ENCODE peak calls at places on chromosomes 2 and 18, in ten cellular contexts. M is tibial artery; I is mesothelial cell of epicardium; T is GM20000; V is cardiac muscle cell; E is neural crest cell; O is left ventricle myocardium inferior; Q is CD8-positive, alpha-beta T cell; H is HFFc6; K is neural progenitor cell. P is an unnamed sample.

GRCh38 chr2:114442545-114442944 is at the start of gene DPP10:
- DNase-seq in M (no peak), I (peak; percentile 71), T (no peak), V (peak; percentile 83), E (peak; percentile 63), O (no peak), Q (no peak), H (no peak), K (peak; percentile 82), P (peak; percentile 72)

GRCh38 chr2:102291221-102292075 is 19.9 kb upstream of the IL1RL1 start:
- DNase-seq in M (peak; percentile 36), I (peak; percentile 48), T (no peak), V (peak; percentile 71), E (no peak), O (peak; percentile 25), Q (no peak), H (no peak), K (no peak), P (no peak)

GRCh38 chr2:173231042-173231441 is 123.6 kb upstream of the CDCA7 start:
- DNase-seq in M (no peak), I (no peak), T (no peak), V (peak; percentile 20), E (no peak), O (no peak), Q (no peak), H (no peak), K (no peak), P (no peak)

GRCh38 chr2:224196789-224197188 is 157.7 kb upstream of the SERPINE2 start:
- DNase-seq in M (no peak), I (no peak), T (no peak), V (no peak), E (no peak), O (no peak), Q (no peak), H (no peak), K (no peak), P (no peak)

GRCh38 chr2:121038831-121039230 is 246.2 kb downstream of the TFCP2L1 start:
- DNase-seq in M (no peak), I (no peak), T (no peak), V (no peak), E (no peak), O (no peak), Q (no peak), H (no peak), K (no peak), P (no peak)

GRCh38 chr18:22169011-22169888 is at the start of gene GATA6:
- DNase-seq in M (peak; percentile 96), I (peak; percentile 84), T (peak; percentile 82), V (peak; percentile 96), E (peak; percentile 60), O (peak; percentile 92), Q (peak; percentile 15), H (peak; percentile 63), K (peak; percentile 92), P (peak; percentile 77)

GRCh38 chr2:9033385-9034175 is 30.1 kb upstream of the MBOAT2 start:
- DNase-seq in M (no peak), I (no peak), T (no peak), V (peak; percentile 39), E (no peak), O (no peak), Q (no peak), H (no peak), K (peak; percentile 42), P (no peak)

GRCh38 chr2:96409543-96410184 is 74.1 kb downstream of the NCAPH start:
- DNase-seq in M (no peak), I (no peak), T (no peak), V (no peak), E (no peak), O (peak; percentile 26), Q (no peak), H (no peak), K (peak; percentile 29), P (no peak)

GRCh38 chr2:208556954-208557601 is 150.5 kb downstream of the PTH2R start:
- DNase-seq in M (no peak), I (no peak), T (no peak), V (no peak), E (no peak), O (no peak), Q (no peak), H (no peak), K (no peak), P (no peak)

GRCh38 chr2:169108098-169108884 is 38.9 kb downstream of the DHRS9 start:
- DNase-seq in M (no peak), I (no peak), T (no peak), V (no peak), E (no peak), O (no peak), Q (no peak), H (no peak), K (no peak), P (no peak)

GRCh38 chr2:169110919-169111318 is 41.6 kb downstream of the DHRS9 start:
- DNase-seq in M (no peak), I (no peak), T (no peak), V (no peak), E (no peak), O (no peak), Q (no peak), H (no peak), K (peak; percentile 56), P (no peak)

GRCh38 chr2:169107645-169108044 is 38.3 kb downstream of the DHRS9 start:
- DNase-seq in M (no peak), I (no peak), T (no peak), V (no peak), E (no peak), O (no peak), Q (no peak), H (no peak), K (no peak), P (no peak)

GRCh38 chr2:169106563-169107545 is 37.5 kb downstream of the DHRS9 start:
- DNase-seq in M (no peak), I (no peak), T (no peak), V (no peak), E (no peak), O (no peak), Q (no peak), H (no peak), K (no peak), P (no peak)

DNA sequence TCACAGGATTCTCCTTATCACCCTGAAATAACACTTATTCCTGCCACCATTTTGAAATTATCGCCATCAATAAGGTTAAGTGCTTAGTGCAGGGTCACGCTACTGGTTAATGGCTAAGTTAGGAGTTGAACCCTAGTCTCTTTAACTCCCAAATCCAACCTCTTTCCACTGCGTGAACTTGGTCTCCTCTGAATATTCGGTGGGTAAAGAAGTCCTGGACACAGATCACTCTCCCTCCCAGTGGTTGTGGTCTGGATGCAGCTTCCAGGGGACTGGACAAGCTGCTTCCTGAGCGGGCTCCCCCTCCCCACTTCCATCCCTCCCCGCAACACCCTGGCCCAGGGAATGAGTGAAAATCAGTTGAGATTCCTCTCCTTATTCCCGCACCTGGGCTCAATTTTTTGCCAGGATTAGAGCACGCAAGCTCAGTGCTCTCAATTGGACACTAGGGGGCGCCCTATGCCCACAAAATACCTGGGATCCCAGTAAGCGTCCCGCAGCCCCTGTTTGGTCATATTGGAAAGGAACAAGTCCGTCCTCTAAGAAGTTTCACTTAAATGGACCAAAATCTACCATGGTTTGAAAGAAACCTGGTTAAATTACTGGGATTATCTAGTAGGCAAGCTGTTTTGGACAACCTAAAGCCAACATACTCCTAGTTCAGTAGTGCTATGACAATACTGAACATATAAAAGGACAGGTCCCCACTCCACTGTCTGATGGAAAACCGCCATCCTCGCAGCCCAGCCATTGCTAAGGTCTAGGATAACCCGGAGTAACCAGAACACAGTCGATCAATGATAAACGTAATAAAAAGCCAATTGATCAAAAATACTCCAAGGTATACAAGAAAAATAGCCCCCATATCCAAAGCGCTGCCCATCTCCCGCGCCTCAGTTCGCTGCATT is 40.4 kb downstream of the DHRS9 start:
- DNase-seq in M (peak; percentile 48), I (peak; percentile 84), T (peak; percentile 65), V (peak; percentile 90), E (peak; percentile 83), O (peak; percentile 70), Q (peak; percentile 52), H (peak; percentile 48), K (peak; percentile 91), P (peak; percentile 77)
- TF ChIP-seq CTCF in M (peak; percentile 67), I (peak; percentile 90), T (peak; percentile 61), V (peak; percentile 87), E (peak; percentile 96), O (peak; percentile 89), Q (peak; percentile 92), H (peak; percentile 91), K (peak; percentile 97), P (peak; percentile 94)

GRCh38 chr2:68385232-68385906 is 20.3 kb downstream of the PLEK start:
- DNase-seq in M (no peak), I (no peak), T (no peak), V (no peak), E (no peak), O (no peak), Q (no peak), H (no peak), K (peak; percentile 21), P (no peak)
- TF ChIP-seq CTCF in M (no peak), I (no peak), T (no peak), V (no peak), E (no peak), O (no peak), Q (no peak), H (no peak), K (no peak), P (no peak)

GRCh38 chr2:183248866-183249567 is 124.8 kb downstream of the NUP35 start:
- DNase-seq in M (no peak), I (no peak), T (peak; percentile 45), V (peak; percentile 36), E (no peak), O (no peak), Q (no peak), H (peak; percentile 31), K (peak; percentile 27), P (no peak)
- TF ChIP-seq CTCF in M (peak; percentile 27), I (peak; percentile 72), T (peak; percentile 12), V (peak; percentile 48), E (peak; percentile 75), O (peak; percentile 62), Q (no peak), H (peak; percentile 84), K (peak; percentile 72), P (peak; percentile 79)

GRCh38 chr2:177161741-177162440 is 50.7 kb upstream of the HNRNPA3 start:
- DNase-seq in M (no peak), I (no peak), T (no peak), V (peak; percentile 51), E (no peak), O (no peak), Q (no peak), H (peak; percentile 51), K (peak; percentile 24), P (no peak)
- TF ChIP-seq CTCF in M (peak; percentile 47), I (peak; percentile 49), T (peak; percentile 35), V (peak; percentile 66), E (peak; percentile 70), O (peak; percentile 61), Q (peak; percentile 74), H (peak; percentile 79), K (peak; percentile 58), P (peak; percentile 68)

DNA sequence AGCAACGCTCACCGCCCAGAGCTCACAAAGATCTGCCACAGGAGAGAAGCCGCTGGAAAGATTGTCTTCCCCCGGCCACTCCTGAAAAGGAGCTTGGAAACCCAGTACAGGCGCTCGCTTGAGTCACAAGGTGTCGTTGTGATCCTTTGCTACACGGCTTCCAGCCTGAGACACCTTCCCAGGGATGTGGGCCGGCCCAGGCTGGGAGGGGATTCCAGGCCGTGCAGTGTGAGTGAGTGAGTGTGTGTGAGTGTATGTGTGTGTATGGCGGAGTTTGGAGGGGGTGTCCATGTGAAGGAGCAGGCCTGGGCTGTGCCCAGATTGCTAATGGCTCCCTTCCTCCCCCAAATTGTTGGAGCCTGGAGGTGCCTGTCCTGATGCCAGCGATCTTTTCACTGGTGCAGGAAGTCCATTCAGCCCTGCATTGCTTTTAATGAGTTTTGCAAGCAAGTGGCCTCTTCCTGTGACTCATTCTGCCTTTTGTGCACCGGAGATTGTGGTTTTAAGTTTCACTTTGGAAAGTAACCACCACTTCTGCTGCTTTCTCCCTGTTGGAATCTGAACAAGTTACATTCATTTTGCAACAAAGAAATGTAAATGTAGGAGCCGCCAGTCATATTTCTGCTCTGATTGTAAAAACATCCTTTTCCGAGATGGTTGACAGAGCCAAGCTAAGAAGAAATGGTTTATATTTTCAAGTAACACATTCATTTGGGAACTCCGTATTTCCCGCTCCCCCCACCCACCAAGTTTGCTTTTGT is 83.7 kb downstream of the LPIN1 start:
- DNase-seq in M (peak; percentile 62), I (peak; percentile 77), T (peak; percentile 73), V (peak; percentile 88), E (peak; percentile 58), O (peak; percentile 53), Q (peak; percentile 32), H (peak; percentile 98), K (peak; percentile 90), P (peak; percentile 47)
- TF ChIP-seq CTCF in M (no peak), I (no peak), T (no peak), V (peak; percentile 48), E (peak; percentile 59), O (peak; percentile 47), Q (no peak), H (peak; percentile 26), K (peak; percentile 59), P (peak; percentile 47)